ENCODE peak calls at places on chromosomes 16 and 17, in seven cellular contexts. P, I, O, W, Y, F and G are unnamed samples.

GRCh38 chr16:77856455-77857138 is 68.2 kb downstream of the VAT1L start:
- DNase-seq in P (no peak), F (no peak), I (no peak), W (no peak), Y (no peak), O (no peak), G (no peak)

GRCh38 chr16:50267651-50268050 is 1.3 kb downstream of the ADCY7 start:
- DNase-seq in Y (peak), I (no peak), W (no peak), O (no peak), F (no peak), P (no peak), G (no peak)

GRCh38 chr17:78763561-78763960 is 18.5 kb downstream of the CYTH1 start:
- DNase-seq in O (no peak), I (no peak), P (no peak), Y (no peak), F (no peak), W (no peak), G (no peak)

GRCh38 chr16:17724242-17724898 is 253.6 kb upstream of the XYLT1 start:
- DNase-seq in O (no peak), P (no peak), W (no peak), I (no peak), F (no peak), Y (no peak), G (no peak)

GRCh38 chr17:16928406-16929280 is 43.3 kb downstream of the TNFRSF13B start:
- DNase-seq in F (no peak), I (no peak), O (no peak), P (no peak), Y (peak), W (no peak), G (no peak)

GRCh38 chr16:64711596-64711995 is 410.3 kb downstream of the CDH11 start:
- DNase-seq in O (no peak), I (no peak), P (no peak), W (no peak), Y (no peak), F (no peak), G (no peak)

GRCh38 chr17:27631409-27631755 is 394 bp downstream of the LGALS9 start:
- DNase-seq in W (no peak), O (no peak), F (no peak), I (no peak), P (no peak), Y (no peak), G (no peak)

GRCh38 chr16:31877876-31878642 is 4.5 kb downstream of the ZNF267 start:
- DNase-seq in F (no peak), I (no peak), Y (no peak), W (no peak), O (no peak), P (no peak), G (no peak)

GRCh38 chr17:78387982-78388941 is 9.8 kb downstream of the PGS1 start:
- DNase-seq in W (peak), O (no peak), F (peak), I (no peak), P (peak), Y (no peak), G (peak)

GRCh38 chr17:47280072-47280811 is 26.6 kb downstream of the ITGB3 start:
- DNase-seq in W (no peak), I (no peak), F (no peak), O (no peak), P (no peak), Y (no peak), G (no peak)

GRCh38 chr16:83147244-83147643 is 520.5 kb downstream of the CDH13 start:
- DNase-seq in P (no peak), I (no peak), F (no peak), Y (no peak), W (no peak), O (no peak), G (peak)

GRCh38 chr17:40106760-40107265 is 6.4 kb upstream of the NR1D1 start:
- DNase-seq in O (no peak), P (peak), I (no peak), F (no peak), Y (no peak), W (peak), G (no peak)

GRCh38 chr16:3580271-3580670 is 3.1 kb upstream of the NLRC3 start:
- DNase-seq in W (no peak), F (no peak), Y (no peak), O (no peak), I (no peak), P (no peak), G (no peak)

GRCh38 chr17:7445011-7445927 is at the start of gene CHRNB1:
- DNase-seq in I (peak), P (peak), F (no peak), Y (peak), W (peak), O (no peak), G (peak)

GRCh38 chr17:57071991-57072944 is 12.8 kb upstream of the AKAP1 start:
- DNase-seq in P (no peak), Y (no peak), W (no peak), O (no peak), F (no peak), I (no peak), G (no peak)

GRCh38 chr16:50036426-50036825 is 11.4 kb downstream of the CNEP1R1 start:
- DNase-seq in P (no peak), Y (no peak), W (no peak), O (no peak), I (no peak), F (no peak), G (no peak)

GRCh38 chr16:16120382-16121184 is 102.7 kb downstream of the ABCC6 start:
- DNase-seq in Y (peak), F (no peak), P (no peak), W (peak), I (peak), O (no peak), G (peak)

GRCh38 chr16:74626741-74627416 is 20.0 kb upstream of the GLG1 start:
- DNase-seq in W (no peak), I (no peak), O (no peak), F (no peak), P (no peak), Y (no peak), G (no peak)

DNA sequence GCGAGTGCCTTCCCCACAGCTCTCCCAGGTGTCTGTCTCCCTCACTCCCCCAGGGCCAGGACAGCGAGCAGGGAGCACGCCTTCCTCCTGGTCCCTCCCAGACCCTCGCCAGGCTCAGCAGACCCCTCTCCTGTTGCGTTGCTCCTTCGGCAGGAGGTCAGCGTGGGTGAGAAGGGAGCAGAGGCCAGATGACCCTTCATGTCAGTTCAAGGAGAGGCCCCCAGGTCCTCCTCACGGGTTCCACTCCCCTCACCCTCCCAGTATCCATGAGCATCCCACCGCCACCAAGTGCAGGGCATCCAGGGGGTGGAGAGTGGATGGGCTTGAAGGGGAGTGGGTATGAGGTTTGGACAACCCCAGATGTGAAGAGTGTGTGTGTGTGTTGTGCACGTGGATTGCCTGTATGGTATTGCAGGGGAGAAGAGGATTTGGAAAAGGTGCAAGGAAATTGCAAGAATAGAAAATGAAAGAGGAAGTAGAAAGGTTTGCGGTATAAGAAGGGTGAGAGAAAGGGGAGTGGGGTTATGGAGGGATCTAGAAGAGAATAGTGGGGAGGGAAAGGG is 17.7 kb downstream of the SGCA start:
- DNase-seq in O (no peak), I (no peak), P (no peak), W (no peak), Y (no peak), F (no peak), G (no peak)
- H3K27ac ChIP-seq in O (peak), I (no peak), P (peak), W (no peak), Y (peak), F (peak), G (no peak)

GRCh38 chr16:70018254-70018653 is 67.1 kb downstream of the CLEC18A start:
- DNase-seq in W (no peak), I (peak), O (no peak), P (no peak), Y (no peak), F (peak), G (no peak)
- TF ChIP-seq CTCF in W (peak), I (no peak), O (no peak), P (no peak), Y (no peak), F (no peak), G (no peak)

DNA sequence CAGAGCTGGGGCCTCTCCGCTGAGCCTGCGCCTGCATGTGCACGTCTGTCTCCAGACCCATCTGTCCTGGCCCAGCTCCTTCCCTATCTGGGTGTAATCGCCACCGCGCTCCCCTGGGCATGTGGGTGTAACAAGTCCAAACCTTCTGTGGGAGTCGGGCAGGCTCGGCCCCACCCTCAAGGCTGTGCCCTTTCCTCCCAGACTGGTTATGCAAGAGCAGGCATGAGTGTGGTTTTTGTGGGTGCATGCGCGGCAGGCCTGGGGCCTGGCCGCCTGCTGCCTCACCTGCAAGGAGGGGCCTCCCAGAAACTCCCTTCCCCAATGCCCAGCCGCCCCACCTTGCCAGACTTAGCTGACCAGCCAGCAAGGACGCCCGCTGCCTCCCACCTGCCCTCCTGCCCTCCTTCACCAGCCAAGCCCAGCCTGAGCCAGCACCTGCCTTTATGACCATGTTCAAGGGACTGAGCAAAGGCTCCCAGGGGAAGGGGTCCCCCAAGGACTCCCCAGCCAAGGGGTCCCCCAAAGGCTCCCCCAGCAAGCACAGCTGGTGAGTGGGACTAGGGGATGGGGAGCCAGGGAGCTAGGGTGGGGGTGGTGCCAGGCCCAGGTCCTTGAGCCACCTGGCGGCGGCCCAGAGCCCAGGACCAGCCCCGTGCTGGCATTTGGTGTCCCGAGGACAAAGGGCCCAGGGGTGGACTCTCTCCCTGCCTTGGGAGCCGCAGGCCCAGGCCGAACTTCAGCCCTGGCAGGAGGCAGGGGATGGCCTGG is at the start of gene EVPLL:
- DNase-seq in W (no peak), Y (peak), I (no peak), O (no peak), F (peak), P (no peak), G (no peak)
- TF ChIP-seq POLR2A in W (no peak), Y (no peak), I (no peak), O (peak), F (peak), P (no peak), G (no peak)

GRCh38 chr17:75478508-75478907 is 22.1 kb downstream of the TMEM94 start:
- DNase-seq in Y (no peak), F (no peak), P (no peak), W (no peak), O (no peak), I (no peak), G (no peak)
- H3K27ac ChIP-seq in Y (no peak), F (no peak), P (no peak), W (peak), O (no peak), I (peak), G (no peak)

GRCh38 chr17:36004604-36005003 is 3.3 kb upstream of the CCL15 start:
- DNase-seq in W (no peak), P (no peak), I (no peak), O (no peak), F (no peak), Y (no peak), G (no peak)

GRCh38 chr17:36014946-36015345 is 2.8 kb downstream of the CCL23 start:
- DNase-seq in F (no peak), W (no peak), Y (no peak), O (no peak), P (no peak), I (no peak), G (no peak)

DNA sequence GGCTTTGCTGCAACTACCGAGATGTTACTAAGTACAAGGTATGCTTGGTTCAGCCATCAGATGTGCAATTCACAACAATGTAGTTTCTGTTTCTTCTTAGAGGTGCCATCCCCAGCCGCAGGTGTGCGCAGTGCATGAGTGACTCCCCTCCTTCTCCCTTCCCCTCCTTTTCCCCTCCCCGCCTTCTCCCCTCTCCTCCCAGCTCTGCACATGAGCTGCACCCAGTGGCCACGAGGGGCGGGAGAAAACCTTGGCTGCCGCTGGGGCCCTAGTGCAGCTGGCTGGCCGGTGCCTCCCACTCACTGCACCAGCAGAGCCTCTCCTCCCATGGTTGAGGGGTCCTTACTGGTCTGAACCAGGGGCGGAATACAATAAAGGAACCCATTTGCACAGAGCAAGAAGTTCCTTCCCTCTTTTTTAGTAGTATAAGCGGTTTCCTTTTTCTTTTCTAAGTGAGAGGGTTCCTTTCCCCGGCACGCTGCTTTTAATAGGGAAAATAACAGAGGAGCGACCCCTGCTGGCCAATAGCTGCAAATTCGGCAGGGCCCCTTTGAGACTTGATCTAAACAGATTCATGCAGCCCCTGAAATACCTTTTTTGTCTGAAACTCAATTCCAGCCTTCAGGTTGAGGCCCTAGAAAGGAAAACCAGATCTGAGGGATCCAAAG is 7.8 kb upstream of the CCL15 start:
- DNase-seq in P (no peak), O (no peak), F (no peak), I (peak), Y (no peak), W (no peak), G (no peak)
- TF ChIP-seq CTCF in P (no peak), O (peak), F (no peak), I (peak), Y (no peak), W (no peak), G (no peak)